ENCODE peak calls at places on chromosomes 11 and 22, in seven cellular contexts. One of them, this sample, is unnamed.

GRCh38 chr11:63510360-63511130 is 4.7 kb downstream of the LGALS12 start:
- DNase-seq in sigmoid colon: no peak
- DNase-seq in germinal center: no peak
- DNase-seq in effector CD4-positive, alpha-beta T cell: no peak
- DNase-seq in NCI-H1417: no peak
- DNase-seq in amygdala: peak
- DNase-seq in C1 segment of cervical spinal cord: peak
- DNase-seq in this sample: no peak

GRCh38 chr11:11478687-11479086 is 125.6 kb upstream of the CSNK2A3 start:
- DNase-seq in effector CD4-positive, alpha-beta T cell: no peak
- DNase-seq in sigmoid colon: no peak
- DNase-seq in C1 segment of cervical spinal cord: no peak
- DNase-seq in germinal center: no peak
- DNase-seq in amygdala: no peak
- DNase-seq in NCI-H1417: no peak
- DNase-seq in this sample: no peak

GRCh38 chr22:17119481-17120202 is 1.5 kb downstream of the TMEM121B start:
- DNase-seq in C1 segment of cervical spinal cord: no peak
- DNase-seq in amygdala: no peak
- DNase-seq in germinal center: no peak
- DNase-seq in effector CD4-positive, alpha-beta T cell: no peak
- DNase-seq in NCI-H1417: no peak
- DNase-seq in sigmoid colon: no peak
- DNase-seq in this sample: no peak

GRCh38 chr22:31969789-31970489 is 25.6 kb downstream of the YWHAH start:
- DNase-seq in effector CD4-positive, alpha-beta T cell: peak
- DNase-seq in NCI-H1417: peak
- DNase-seq in germinal center: peak
- DNase-seq in sigmoid colon: peak
- DNase-seq in C1 segment of cervical spinal cord: no peak
- DNase-seq in amygdala: peak
- DNase-seq in this sample: peak

GRCh38 chr22:30272781-30273180 is 6.1 kb upstream of the OSM start:
- DNase-seq in sigmoid colon: no peak
- DNase-seq in germinal center: no peak
- DNase-seq in NCI-H1417: no peak
- DNase-seq in effector CD4-positive, alpha-beta T cell: no peak
- DNase-seq in C1 segment of cervical spinal cord: no peak
- DNase-seq in amygdala: no peak
- DNase-seq in this sample: no peak

GRCh38 chr22:44894321-44894720 is 115.5 kb downstream of the PHF21B start:
- DNase-seq in NCI-H1417: no peak
- DNase-seq in C1 segment of cervical spinal cord: no peak
- DNase-seq in effector CD4-positive, alpha-beta T cell: no peak
- DNase-seq in sigmoid colon: no peak
- DNase-seq in amygdala: no peak
- DNase-seq in germinal center: no peak
- DNase-seq in this sample: no peak

GRCh38 chr11:33412231-33412630 is 155.1 kb downstream of the HIPK3 start:
- DNase-seq in germinal center: no peak
- DNase-seq in sigmoid colon: no peak
- DNase-seq in amygdala: no peak
- DNase-seq in NCI-H1417: no peak
- DNase-seq in effector CD4-positive, alpha-beta T cell: no peak
- DNase-seq in C1 segment of cervical spinal cord: no peak
- DNase-seq in this sample: no peak

GRCh38 chr22:29478326-29479276 is 1.4 kb upstream of the NEFH start:
- DNase-seq in NCI-H1417: no peak
- DNase-seq in amygdala: no peak
- DNase-seq in germinal center: no peak
- DNase-seq in effector CD4-positive, alpha-beta T cell: no peak
- DNase-seq in C1 segment of cervical spinal cord: no peak
- DNase-seq in sigmoid colon: no peak
- DNase-seq in this sample: no peak

GRCh38 chr22:39773976-39774539 is 119.5 kb downstream of the ENTHD1 start:
- DNase-seq in effector CD4-positive, alpha-beta T cell: no peak
- DNase-seq in C1 segment of cervical spinal cord: no peak
- DNase-seq in sigmoid colon: no peak
- DNase-seq in NCI-H1417: no peak
- DNase-seq in germinal center: peak
- DNase-seq in amygdala: no peak
- DNase-seq in this sample: no peak

GRCh38 chr11:12140186-12140938 is 30.0 kb downstream of the MICAL2 start:
- DNase-seq in amygdala: no peak
- DNase-seq in NCI-H1417: no peak
- DNase-seq in effector CD4-positive, alpha-beta T cell: no peak
- DNase-seq in sigmoid colon: no peak
- DNase-seq in germinal center: no peak
- DNase-seq in C1 segment of cervical spinal cord: no peak
- DNase-seq in this sample: no peak

GRCh38 chr11:128684582-128685382 is 9.1 kb upstream of the FLI1 start:
- DNase-seq in germinal center: peak
- DNase-seq in effector CD4-positive, alpha-beta T cell: no peak
- DNase-seq in C1 segment of cervical spinal cord: no peak
- DNase-seq in sigmoid colon: no peak
- DNase-seq in NCI-H1417: no peak
- DNase-seq in amygdala: no peak
- DNase-seq in this sample: no peak

GRCh38 chr11:73469401-73469800 is 93.2 kb downstream of the RELT start:
- DNase-seq in NCI-H1417: no peak
- DNase-seq in C1 segment of cervical spinal cord: no peak
- DNase-seq in germinal center: no peak
- DNase-seq in sigmoid colon: no peak
- DNase-seq in amygdala: no peak
- DNase-seq in effector CD4-positive, alpha-beta T cell: no peak
- DNase-seq in this sample: no peak

This sample was measured in activated B cell treated with CpG ODN at 0.5 μM for 24 hours.